ENCODE peak calls at places on chromosomes 12 and 14, in four cellular contexts. One of them, this sample, is unnamed.

GRCh38 chr14:58297412-58297761 is 968 bp upstream of the ARID4A start:
- DNase-seq in gastrocnemius medialis: no peak
- DNase-seq in brain microvascular endothelial cell: peak
- DNase-seq in tibial artery: peak
- DNase-seq in this sample: peak

GRCh38 chr12:6373022-6373787 is 2.2 kb downstream of the SCNN1A start:
- DNase-seq in gastrocnemius medialis: no peak
- DNase-seq in brain microvascular endothelial cell: no peak
- DNase-seq in tibial artery: no peak
- DNase-seq in this sample: no peak

GRCh38 chr12:112665971-112666370 is 125.6 kb upstream of the RPH3A start:
- DNase-seq in gastrocnemius medialis: no peak
- DNase-seq in brain microvascular endothelial cell: no peak
- DNase-seq in tibial artery: no peak
- DNase-seq in this sample: no peak

GRCh38 chr12:121970901-121971300 is 50.8 kb upstream of the BCL7A start:
- DNase-seq in gastrocnemius medialis: peak
- DNase-seq in brain microvascular endothelial cell: no peak
- DNase-seq in tibial artery: no peak
- DNase-seq in this sample: no peak

GRCh38 chr12:62724947-62725447 is 210.0 kb downstream of the PPM1H start:
- DNase-seq in gastrocnemius medialis: no peak
- DNase-seq in brain microvascular endothelial cell: peak
- DNase-seq in tibial artery: peak
- DNase-seq in this sample: no peak

GRCh38 chr14:43165651-43166050 is 1341.4 kb downstream of the FSCB start:
- DNase-seq in gastrocnemius medialis: no peak
- DNase-seq in brain microvascular endothelial cell: no peak
- DNase-seq in tibial artery: no peak
- DNase-seq in this sample: no peak

GRCh38 chr12:109797905-109798669 is 35.1 kb downstream of the TRPV4 start:
- DNase-seq in gastrocnemius medialis: no peak
- DNase-seq in brain microvascular endothelial cell: no peak
- DNase-seq in tibial artery: no peak
- DNase-seq in this sample: no peak

GRCh38 chr12:109731806-109732205 is 18.2 kb downstream of the FAM222A start:
- DNase-seq in gastrocnemius medialis: no peak
- DNase-seq in brain microvascular endothelial cell: no peak
- DNase-seq in tibial artery: peak
- DNase-seq in this sample: no peak

GRCh38 chr12:93361159-93361919 is 16.4 kb upstream of the NUDT4 start:
- DNase-seq in gastrocnemius medialis: peak
- DNase-seq in brain microvascular endothelial cell: no peak
- DNase-seq in tibial artery: no peak
- DNase-seq in this sample: no peak

GRCh38 chr14:75369506-75369905 is 58.3 kb upstream of the JDP2 start:
- DNase-seq in gastrocnemius medialis: peak
- DNase-seq in brain microvascular endothelial cell: no peak
- DNase-seq in tibial artery: no peak
- DNase-seq in this sample: no peak

GRCh38 chr14:62329427-62329826 is 567.2 kb downstream of the SNAPC1 start:
- DNase-seq in gastrocnemius medialis: no peak
- DNase-seq in brain microvascular endothelial cell: no peak
- DNase-seq in tibial artery: no peak
- DNase-seq in this sample: no peak

DNA sequence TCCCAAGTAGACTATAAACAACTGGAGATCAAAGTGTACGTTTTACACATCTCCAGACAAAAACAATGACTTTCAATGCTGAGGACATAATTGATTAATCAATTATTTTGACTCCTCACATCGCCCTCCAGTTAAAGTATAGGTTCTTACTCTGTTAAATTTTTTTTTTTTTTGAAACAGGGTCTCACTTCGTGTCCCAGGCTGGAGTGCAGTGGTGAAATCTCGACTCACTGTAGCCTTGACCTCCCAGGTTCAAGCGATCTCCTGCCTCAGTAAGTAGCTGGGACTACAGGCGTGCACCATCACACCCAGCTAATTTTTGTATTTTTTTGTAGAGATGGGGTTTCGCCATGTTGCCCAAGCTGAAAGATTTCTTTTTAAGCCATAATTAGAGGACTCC is 938 bp upstream of the CCNB1IP1 start:
- DNase-seq in gastrocnemius medialis: no peak
- DNase-seq in brain microvascular endothelial cell: no peak
- DNase-seq in tibial artery: no peak
- DNase-seq in this sample: no peak
- H3K27ac ChIP-seq in gastrocnemius medialis: peak
- H3K27ac ChIP-seq in brain microvascular endothelial cell: no peak
- H3K27ac ChIP-seq in tibial artery: peak
- H3K27ac ChIP-seq in this sample: no peak

GRCh38 chr14:100066984-100067383 is 1.8 kb downstream of the EVL start:
- DNase-seq in gastrocnemius medialis: no peak
- DNase-seq in brain microvascular endothelial cell: no peak
- DNase-seq in tibial artery: no peak
- DNase-seq in this sample: no peak

GRCh38 chr14:100067971-100068959 is 3.0 kb downstream of the EVL start:
- DNase-seq in gastrocnemius medialis: no peak
- DNase-seq in brain microvascular endothelial cell: peak
- DNase-seq in tibial artery: peak
- DNase-seq in this sample: no peak

GRCh38 chr14:100067481-100067880 is 2.3 kb downstream of the EVL start:
- DNase-seq in gastrocnemius medialis: no peak
- DNase-seq in brain microvascular endothelial cell: no peak
- DNase-seq in tibial artery: no peak
- DNase-seq in this sample: no peak

GRCh38 chr14:100065161-100065871 is at the start of gene EVL:
- DNase-seq in gastrocnemius medialis: peak
- DNase-seq in brain microvascular endothelial cell: no peak
- DNase-seq in tibial artery: no peak
- DNase-seq in this sample: peak

GRCh38 chr14:100065942-100066574 is 836 bp downstream of the EVL start:
- DNase-seq in gastrocnemius medialis: no peak
- DNase-seq in brain microvascular endothelial cell: no peak
- DNase-seq in tibial artery: no peak
- DNase-seq in this sample: no peak
- H3K4me3 ChIP-seq in gastrocnemius medialis: no peak
- H3K4me3 ChIP-seq in brain microvascular endothelial cell: no peak
- H3K4me3 ChIP-seq in tibial artery: no peak
- H3K4me3 ChIP-seq in this sample: no peak

GRCh38 chr14:91046488-91047072 is 13.9 kb downstream of the RPS6KA5 start:
- DNase-seq in gastrocnemius medialis: no peak
- DNase-seq in brain microvascular endothelial cell: no peak
- DNase-seq in tibial artery: no peak
- DNase-seq in this sample: no peak

GRCh38 chr14:91048256-91048655 is 12.2 kb downstream of the RPS6KA5 start:
- DNase-seq in gastrocnemius medialis: no peak
- DNase-seq in brain microvascular endothelial cell: no peak
- DNase-seq in tibial artery: no peak
- DNase-seq in this sample: no peak

GRCh38 chr14:91047174-91047753 is 13.2 kb downstream of the RPS6KA5 start:
- DNase-seq in gastrocnemius medialis: no peak
- DNase-seq in brain microvascular endothelial cell: no peak
- DNase-seq in tibial artery: no peak
- DNase-seq in this sample: no peak

GRCh38 chr14:91048676-91049075 is 11.8 kb downstream of the RPS6KA5 start:
- DNase-seq in gastrocnemius medialis: no peak
- DNase-seq in brain microvascular endothelial cell: no peak
- DNase-seq in tibial artery: no peak
- DNase-seq in this sample: no peak
- H3K27ac ChIP-seq in gastrocnemius medialis: no peak
- H3K27ac ChIP-seq in brain microvascular endothelial cell: no peak
- H3K27ac ChIP-seq in tibial artery: no peak
- H3K27ac ChIP-seq in this sample: no peak

GRCh38 chr12:55847603-55848329 is 5.0 kb upstream of the MMP19 start:
- DNase-seq in gastrocnemius medialis: peak
- DNase-seq in brain microvascular endothelial cell: peak
- DNase-seq in tibial artery: peak
- DNase-seq in this sample: no peak
- H3K4me3 ChIP-seq in gastrocnemius medialis: peak
- H3K4me3 ChIP-seq in brain microvascular endothelial cell: peak
- H3K4me3 ChIP-seq in tibial artery: peak
- H3K4me3 ChIP-seq in this sample: peak

GRCh38 chr12:115872212-115872611 is 405.3 kb downstream of the MED13L start:
- DNase-seq in gastrocnemius medialis: no peak
- DNase-seq in brain microvascular endothelial cell: no peak
- DNase-seq in tibial artery: no peak
- DNase-seq in this sample: no peak
- H3K27ac ChIP-seq in gastrocnemius medialis: no peak
- H3K27ac ChIP-seq in brain microvascular endothelial cell: no peak
- H3K27ac ChIP-seq in tibial artery: no peak
- H3K27ac ChIP-seq in this sample: no peak

GRCh38 chr12:10672231-10672868 is 1.5 kb downstream of the STYK1 start:
- DNase-seq in gastrocnemius medialis: no peak
- DNase-seq in brain microvascular endothelial cell: no peak
- DNase-seq in tibial artery: no peak
- DNase-seq in this sample: no peak
- H3K4me3 ChIP-seq in gastrocnemius medialis: no peak
- H3K4me3 ChIP-seq in brain microvascular endothelial cell: no peak
- H3K4me3 ChIP-seq in tibial artery: no peak
- H3K4me3 ChIP-seq in this sample: no peak

This sample was measured in SK-N-MC.